ENCODE peak calls at places on chromosomes 1 and 21, in five cellular contexts. R is left lung, X is OCI-LY7, M is body of pancreas, L is choroid plexus epithelial cell. D is an unnamed sample.

GRCh38 chr1:9438431-9439073 is 100.7 kb upstream of the SLC25A33 start:
- DNase-seq in X (no peak), L (peak), R (peak), M (peak), D (peak)

GRCh38 chr21:43956667-43957030 is 55.5 kb upstream of the TRAPPC10 start:
- DNase-seq in X (no peak), L (peak), M (no peak), R (no peak), D (peak)

GRCh38 chr1:48775817-48776399 is 783 bp downstream of the BEND5 start:
- DNase-seq in L (no peak), X (no peak), M (peak), R (no peak), D (no peak)

GRCh38 chr1:91653183-91653582 is 152.5 kb downstream of the CDC7 start:
- DNase-seq in R (no peak), X (no peak), M (no peak), L (no peak), D (no peak)

GRCh38 chr1:156865865-156866678 is 5.4 kb downstream of the NTRK1 start:
- DNase-seq in R (no peak), M (no peak), X (no peak), L (no peak), D (no peak)

GRCh38 chr1:204744102-204744501 is 58.6 kb upstream of the LRRN2 start:
- DNase-seq in M (no peak), X (no peak), L (no peak), R (no peak), D (no peak)

GRCh38 chr1:45668526-45668925 is 17.8 kb downstream of the GPBP1L1 start:
- DNase-seq in R (no peak), X (no peak), L (no peak), M (no peak), D (no peak)

GRCh38 chr1:84862810-84863251 is 30.2 kb downstream of the LPAR3 start:
- DNase-seq in X (no peak), R (no peak), L (no peak), M (no peak), D (no peak)

GRCh38 chr1:43580039-43580438 is 49.4 kb downstream of the PTPRF start:
- DNase-seq in M (no peak), X (no peak), L (no peak), R (no peak), D (no peak)

GRCh38 chr1:66352783-66353182 is 181.2 kb upstream of the SGIP1 start:
- DNase-seq in R (no peak), M (no peak), X (no peak), L (no peak), D (no peak)

GRCh38 chr1:54239603-54240002 is 39.6 kb downstream of the MRPL37 start:
- DNase-seq in R (no peak), X (no peak), M (no peak), L (no peak), D (no peak)

GRCh38 chr1:50447961-50448360 is 24.7 kb upstream of the DMRTA2 start:
- DNase-seq in M (no peak), R (no peak), X (no peak), L (no peak), D (no peak)

GRCh38 chr1:245621589-245621988 is 466.8 kb downstream of the KIF26B start:
- DNase-seq in X (no peak), L (no peak), M (no peak), R (no peak), D (no peak)

GRCh38 chr21:30340714-30341573 is 3.5 kb upstream of the KRTAP27-1 start:
- DNase-seq in L (peak), X (peak), M (peak), R (no peak), D (peak)

GRCh38 chr1:234710936-234711335 is 101.0 kb upstream of the IRF2BP2 start:
- DNase-seq in M (no peak), R (no peak), X (no peak), L (no peak), D (no peak)

GRCh38 chr1:77371396-77371795 is 89.6 kb downstream of the AK5 start:
- DNase-seq in X (no peak), M (no peak), L (no peak), R (no peak), D (no peak)

GRCh38 chr1:53535226-53535625 is 76.0 kb downstream of the DMRTB1 start:
- DNase-seq in X (no peak), R (no peak), L (no peak), M (no peak), D (no peak)

GRCh38 chr1:181392613-181393170 is 90.6 kb upstream of the CACNA1E start:
- DNase-seq in R (no peak), M (no peak), L (no peak), X (no peak), D (no peak)

GRCh38 chr1:167472729-167473529 is 45.4 kb downstream of the CD247 start:
- DNase-seq in R (no peak), L (no peak), X (no peak), M (no peak), D (no peak)

GRCh38 chr1:32763221-32763620 is 53.9 kb downstream of the YARS1 start:
- DNase-seq in X (no peak), R (no peak), M (no peak), L (no peak), D (no peak)

GRCh38 chr1:93584238-93585003 is 97.2 kb downstream of the BCAR3 start:
- DNase-seq in X (no peak), R (no peak), L (no peak), M (peak), D (no peak)

GRCh38 chr1:201328576-201328975 is 45.3 kb downstream of the PKP1 start:
- DNase-seq in L (no peak), M (no peak), R (no peak), X (no peak), D (no peak)

DNA sequence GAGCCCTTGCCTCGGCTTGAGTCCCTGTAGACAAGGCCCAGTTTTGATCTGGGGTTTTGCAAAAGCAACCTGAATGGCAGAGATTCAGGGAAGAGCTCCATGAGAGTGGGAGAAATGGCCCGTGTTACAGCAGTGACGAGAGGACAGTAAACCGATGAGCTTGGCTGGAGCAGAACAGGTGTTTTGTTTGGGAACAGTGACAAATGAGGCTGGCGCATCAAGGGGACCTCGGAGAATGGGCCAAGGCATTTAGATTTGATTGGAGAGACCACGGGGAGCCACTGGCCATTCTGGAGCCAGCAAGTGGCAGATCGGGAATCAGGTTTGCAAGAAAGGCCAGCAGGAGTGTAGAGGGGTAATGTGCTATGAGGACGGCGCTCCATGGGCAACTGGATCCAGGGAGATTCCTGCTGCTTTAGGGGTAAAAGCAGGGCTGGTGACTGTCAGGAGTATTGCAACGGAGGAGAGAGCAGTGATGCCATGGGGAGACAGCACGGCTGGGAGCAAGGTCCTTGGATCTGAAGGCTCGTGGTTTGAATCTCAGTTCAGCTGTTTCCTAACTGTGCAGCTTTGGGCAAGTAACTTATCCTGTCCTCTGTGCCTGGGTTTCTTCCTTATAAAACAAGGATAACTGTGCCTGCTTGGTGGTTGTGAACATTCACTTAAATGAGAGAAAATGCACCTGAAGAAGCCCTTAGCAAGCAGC is 9.9 kb upstream of the KLHDC7A start:
- DNase-seq in R (no peak), L (no peak), M (no peak), X (no peak), D (no peak)
- H3K4me3 ChIP-seq in R (no peak), L (no peak), M (no peak), X (no peak), D (no peak)

DNA sequence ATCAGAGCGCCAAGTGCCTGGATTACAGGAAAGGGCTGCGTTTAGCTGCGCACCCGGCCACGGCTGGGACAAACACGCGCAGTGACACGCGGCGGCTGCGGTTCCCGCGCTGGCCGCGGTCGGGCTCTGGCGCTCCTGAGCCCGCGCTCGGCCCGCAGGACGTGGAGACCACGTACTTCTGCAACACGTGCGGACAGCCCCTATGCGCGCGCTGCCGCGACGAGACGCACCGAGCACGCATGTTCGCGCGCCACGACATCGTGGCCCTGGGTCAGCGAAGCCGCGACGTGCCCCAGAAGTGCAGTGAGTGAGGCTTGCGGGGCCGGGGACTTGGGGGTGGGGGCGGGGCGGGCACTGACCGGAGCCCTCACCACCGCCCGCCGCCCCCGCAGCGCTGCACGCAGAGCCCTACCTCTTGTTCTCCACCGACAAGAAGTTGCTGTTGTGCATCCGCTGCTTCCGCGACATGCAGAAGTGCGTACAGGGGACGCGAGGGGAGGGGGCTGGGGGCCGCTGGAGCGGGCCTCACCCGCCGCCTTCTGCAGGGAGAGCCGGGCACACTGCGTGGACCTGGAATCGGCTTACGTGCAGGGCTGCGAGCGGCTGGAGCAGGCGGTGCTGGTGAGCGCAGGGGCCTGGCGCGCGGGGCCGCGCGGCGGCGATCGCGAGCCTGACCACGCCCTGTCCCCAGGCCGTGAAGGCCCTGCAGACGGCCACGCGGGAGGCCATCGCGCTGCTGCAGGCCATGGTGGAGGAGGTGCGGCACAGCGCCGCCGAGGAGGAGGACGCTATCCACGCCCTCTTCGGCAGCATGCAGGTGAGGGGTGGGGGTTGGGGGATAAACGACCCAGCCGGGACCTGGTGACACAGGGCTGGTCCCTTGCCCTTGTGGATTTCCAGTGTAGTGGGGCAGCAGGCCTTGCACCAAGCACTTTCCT is 3.1 kb downstream of the RNF207 start:
- DNase-seq in M (peak), R (no peak), L (peak), X (no peak), D (peak)
- H3K4me3 ChIP-seq in M (no peak), R (peak), L (peak), X (peak), D (peak)

GRCh38 chr1:64917328-64917861 is 49.0 kb downstream of the JAK1 start:
- DNase-seq in L (peak), R (peak), M (peak), X (peak), D (peak)
- H3K4me3 ChIP-seq in L (no peak), R (no peak), M (no peak), X (peak), D (no peak)

GRCh38 chr1:155226910-155227260 is 18.4 kb downstream of the MTX1 start:
- DNase-seq in X (peak), R (no peak), M (peak), L (peak), D (peak)

GRCh38 chr1:155226188-155226909 is 17.9 kb downstream of the MTX1 start:
- DNase-seq in L (peak), X (peak), M (peak), R (peak), D (peak)

GRCh38 chr1:155223017-155223416 is 14.5 kb downstream of the MTX1 start:
- DNase-seq in R (no peak), X (peak), L (no peak), M (no peak), D (no peak)

GRCh38 chr1:155227261-155228095 is 19.0 kb downstream of the MTX1 start:
- DNase-seq in L (peak), X (peak), R (peak), M (peak), D (peak)

GRCh38 chr1:155228096-155228427 is 19.6 kb downstream of the MTX1 start:
- DNase-seq in M (no peak), R (no peak), X (no peak), L (no peak), D (no peak)
- H3K4me3 ChIP-seq in M (no peak), R (peak), X (peak), L (peak), D (peak)

DNA sequence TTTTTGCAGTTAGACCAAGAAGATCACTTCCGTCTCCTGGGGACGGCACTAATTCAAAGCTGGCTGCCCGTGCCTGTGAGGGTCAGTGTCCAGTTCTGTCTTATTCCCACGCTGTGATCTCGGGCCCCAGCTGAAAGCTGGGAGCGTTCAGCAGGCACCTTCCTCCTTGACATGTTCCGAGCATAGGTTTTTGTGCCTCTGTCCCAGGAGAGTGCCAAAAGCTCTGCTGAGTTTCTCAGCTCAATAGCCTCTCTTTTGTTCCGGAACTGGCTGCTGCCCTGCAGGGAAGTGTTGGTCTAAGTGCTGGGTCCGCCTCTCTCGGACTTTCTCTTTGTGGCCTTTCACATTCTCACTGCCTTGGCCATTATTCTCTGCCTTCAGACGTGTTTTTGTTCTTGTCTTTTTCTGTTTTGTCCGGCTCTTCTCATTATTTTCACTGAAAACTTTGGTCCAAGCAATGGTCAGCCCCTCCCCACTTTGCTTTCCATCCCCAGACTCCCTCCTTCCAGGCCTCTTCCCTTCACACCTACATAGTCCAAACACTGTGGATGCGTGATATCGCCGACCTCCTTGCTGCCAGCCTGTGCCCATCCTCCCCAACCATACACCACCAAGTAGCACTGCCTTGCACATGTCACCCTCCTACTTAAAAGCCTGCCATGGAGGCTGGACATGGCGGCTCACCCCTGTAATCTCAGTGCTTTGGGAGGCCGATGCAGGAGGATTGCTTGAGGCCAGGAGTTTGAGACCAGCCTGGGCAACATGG is 233.7 kb downstream of the RHOU start:
- DNase-seq in L (no peak), R (no peak), X (no peak), M (peak), D (no peak)
- H3K4me3 ChIP-seq in L (peak), R (no peak), X (no peak), M (no peak), D (no peak)

GRCh38 chr21:46255166-46255565 is 26.6 kb upstream of the LSS start:
- DNase-seq in M (no peak), L (no peak), X (no peak), R (no peak), D (no peak)
- H3K4me3 ChIP-seq in M (no peak), L (no peak), X (no peak), R (no peak), D (no peak)

GRCh38 chr1:248841702-248842395 is 3.8 kb downstream of the ZNF672 start:
- DNase-seq in X (peak), L (peak), M (peak), R (no peak), D (peak)
- H3K4me3 ChIP-seq in X (no peak), L (no peak), M (no peak), R (no peak), D (no peak)

D was measured in fibroblast of pulmonary artery.